ENCODE peak calls at places on chromosomes 4 and X, in ten cellular contexts. N is stomach; T is RPMI8226; B is left lung; L is NB4; F is KBM-7; Z is heart left ventricle; X is EH; R is astrocyte of the spinal cord; H is activated effector memory CD4-positive, alpha-beta T cell treated with anti-CD3 and anti-CD28 coated beads, Interleukin-2, amount 50 U/mL, for 16 hours. J is an unnamed sample.

GRCh38 chrX:41377624-41378023 is 43.7 kb downstream of the DDX3X start:
- DNase-seq in N (no peak), T (no peak), B (no peak), L (no peak), F (no peak), Z (no peak), X (no peak), R (no peak), H (peak), J (no peak)

GRCh38 chrX:30309139-30309571 is at the start of gene NR0B1:
- DNase-seq in N (no peak), T (no peak), B (peak), L (no peak), F (no peak), Z (peak), X (no peak), R (no peak), H (no peak), J (peak)

GRCh38 chrX:118536687-118537461 is 41.3 kb downstream of the DOCK11 start:
- DNase-seq in N (no peak), T (peak), B (no peak), L (peak), F (peak), Z (no peak), X (peak), R (peak), H (peak), J (no peak)

GRCh38 chr4:41257257-41257900 is 651 bp downstream of the UCHL1 start:
- DNase-seq in N (peak), T (peak), B (peak), L (peak), F (peak), Z (peak), X (peak), R (peak), H (peak), J (peak)

GRCh38 chr4:73974352-73974751 is 7.5 kb downstream of the PF4 start:
- DNase-seq in N (no peak), T (no peak), B (no peak), L (no peak), F (no peak), Z (no peak), X (no peak), R (no peak), H (no peak), J (no peak)

GRCh38 chr4:104896623-104897296 is 249.9 kb upstream of the TET2 start:
- DNase-seq in N (no peak), T (no peak), B (no peak), L (no peak), F (no peak), Z (no peak), X (no peak), R (peak), H (no peak), J (peak)

GRCh38 chr4:40916880-40917279 is 167.1 kb downstream of the NSUN7 start:
- DNase-seq in N (peak), T (peak), B (no peak), L (peak), F (peak), Z (no peak), X (peak), R (no peak), H (peak), J (no peak)

GRCh38 chr4:25991296-25991695 is 77.3 kb downstream of the SMIM20 start:
- DNase-seq in N (no peak), T (no peak), B (no peak), L (no peak), F (no peak), Z (no peak), X (no peak), R (no peak), H (no peak), J (no peak)

GRCh38 chrX:116135277-116135676 is 35.3 kb upstream of the AGTR2 start:
- DNase-seq in N (no peak), T (no peak), B (no peak), L (no peak), F (no peak), Z (no peak), X (no peak), R (no peak), H (no peak), J (no peak)